ENCODE peak calls at places on chromosomes 2 and 18, in six cellular contexts. N, M, Q, P, X and F are unnamed samples.
A peak's percentile ranks its signal among the peaks of the same experiment; 100 is the strongest.

GRCh38 chr2:113757059-113757657 is 716 bp upstream of the SLC35F5 start:
- DNase-seq in P (no peak), M (no peak), N (no peak), Q (peak; percentile 20), X (peak; percentile 23), F (no peak)

GRCh38 chr2:98807221-98807620 is 76.3 kb upstream of the MGAT4A start:
- DNase-seq in M (no peak), Q (no peak), P (no peak), N (no peak), X (no peak), F (no peak)

GRCh38 chr2:71923887-71924533 is 223.7 kb downstream of the CYP26B1 start:
- DNase-seq in Q (peak; percentile 53), M (no peak), X (peak; percentile 76), N (peak; percentile 73), P (peak; percentile 82), F (peak; percentile 73)

GRCh38 chr2:12424820-12425219 is 291.9 kb upstream of the TRIB2 start:
- DNase-seq in Q (peak; percentile 82), P (no peak), N (no peak), M (peak; percentile 84), X (no peak), F (peak; percentile 87)

GRCh38 chr2:61410185-61410584 is 60.7 kb downstream of the USP34 start:
- DNase-seq in X (no peak), N (no peak), P (no peak), M (no peak), Q (no peak), F (no peak)

GRCh38 chr2:23690421-23691105 is 236.4 kb downstream of the ATAD2B start:
- DNase-seq in N (peak; percentile 33), M (no peak), X (no peak), P (no peak), Q (no peak), F (no peak)

GRCh38 chr2:181574321-181574720 is 82.6 kb downstream of the CERKL start:
- DNase-seq in N (no peak), P (no peak), Q (no peak), M (no peak), X (no peak), F (no peak)

GRCh38 chr18:79001001-79001400 is 21.4 kb downstream of the SALL3 start:
- DNase-seq in M (no peak), N (no peak), Q (no peak), X (no peak), P (no peak), F (no peak)

GRCh38 chr2:220999351-220999750 is 572.8 kb downstream of the EPHA4 start:
- DNase-seq in P (no peak), X (no peak), N (no peak), Q (no peak), M (no peak), F (no peak)

GRCh38 chr2:67503066-67503795 is 106.1 kb downstream of the ETAA1 start:
- DNase-seq in Q (no peak), N (no peak), X (no peak), M (no peak), P (no peak), F (no peak)

GRCh38 chr2:11248-11941 is 34.9 kb downstream of the FAM110C start:
- DNase-seq in M (no peak), Q (peak; percentile 62), X (peak; percentile 78), N (no peak), P (peak; percentile 27), F (peak; percentile 66)

GRCh38 chr2:52919668-52920067 is 847.9 kb upstream of the CHAC2 start:
- DNase-seq in P (no peak), Q (no peak), M (no peak), N (no peak), X (no peak), F (no peak)

GRCh38 chr18:75100832-75101630 is 107.9 kb downstream of the PTGR3 start:
- DNase-seq in Q (no peak), X (no peak), P (no peak), M (no peak), N (no peak), F (peak; percentile 7)

GRCh38 chr18:6542296-6542695 is 127.6 kb upstream of the L3MBTL4 start:
- DNase-seq in N (no peak), Q (no peak), M (no peak), X (no peak), P (no peak), F (no peak)

GRCh38 chr2:16044946-16045456 is 104.7 kb downstream of the MYCN start:
- DNase-seq in N (no peak), M (no peak), P (no peak), Q (no peak), X (no peak), F (no peak)

GRCh38 chr2:159712929-159713575 is 746 bp downstream of the MARCHF7 start:
- DNase-seq in N (no peak), X (peak; percentile 9), M (no peak), P (no peak), Q (no peak), F (no peak)

GRCh38 chr18:79588636-79589481 is 90.7 kb upstream of the CTDP1 start:
- DNase-seq in X (peak; percentile 47), N (no peak), Q (peak; percentile 91), P (peak; percentile 84), M (peak; percentile 97), F (peak; percentile 60)

GRCh38 chr18:46158498-46158897 is 54.3 kb downstream of the HAUS1 start:
- DNase-seq in N (no peak), X (no peak), Q (no peak), P (no peak), M (no peak), F (no peak)

GRCh38 chr2:38528008-38528442 is 74.7 kb downstream of the HNRNPLL start:
- DNase-seq in M (no peak), N (peak; percentile 96), X (peak; percentile 36), P (peak; percentile 30), Q (peak; percentile 63), F (no peak)

GRCh38 chr18:35284846-35285245 is 5.2 kb downstream of the ZSCAN30 start:
- DNase-seq in P (no peak), M (no peak), Q (no peak), X (no peak), N (no peak), F (no peak)

GRCh38 chr2:241559489-241560180 is 1.1 kb downstream of the BOK start:
- DNase-seq in M (no peak), X (peak; percentile 61), P (no peak), Q (peak; percentile 58), N (peak; percentile 56), F (peak; percentile 46)

GRCh38 chr2:172440795-172441194 is 13.4 kb downstream of the ITGA6 start:
- DNase-seq in M (no peak), N (no peak), P (no peak), X (no peak), Q (no peak), F (no peak)

GRCh38 chr2:33476100-33476792 is at the start of gene RASGRP3:
- DNase-seq in N (peak; percentile 45), X (peak; percentile 44), M (peak; percentile 87), Q (peak; percentile 78), P (peak; percentile 81), F (peak; percentile 80)

GRCh38 chr18:1499265-1499664 is 594.6 kb downstream of the ADCYAP1 start:
- DNase-seq in Q (no peak), M (no peak), N (no peak), P (no peak), X (no peak), F (no peak)

GRCh38 chr18:26710460-26711096 is 154.9 kb downstream of the AQP4 start:
- DNase-seq in M (no peak), P (no peak), N (no peak), Q (no peak), X (no peak), F (no peak)

DNA sequence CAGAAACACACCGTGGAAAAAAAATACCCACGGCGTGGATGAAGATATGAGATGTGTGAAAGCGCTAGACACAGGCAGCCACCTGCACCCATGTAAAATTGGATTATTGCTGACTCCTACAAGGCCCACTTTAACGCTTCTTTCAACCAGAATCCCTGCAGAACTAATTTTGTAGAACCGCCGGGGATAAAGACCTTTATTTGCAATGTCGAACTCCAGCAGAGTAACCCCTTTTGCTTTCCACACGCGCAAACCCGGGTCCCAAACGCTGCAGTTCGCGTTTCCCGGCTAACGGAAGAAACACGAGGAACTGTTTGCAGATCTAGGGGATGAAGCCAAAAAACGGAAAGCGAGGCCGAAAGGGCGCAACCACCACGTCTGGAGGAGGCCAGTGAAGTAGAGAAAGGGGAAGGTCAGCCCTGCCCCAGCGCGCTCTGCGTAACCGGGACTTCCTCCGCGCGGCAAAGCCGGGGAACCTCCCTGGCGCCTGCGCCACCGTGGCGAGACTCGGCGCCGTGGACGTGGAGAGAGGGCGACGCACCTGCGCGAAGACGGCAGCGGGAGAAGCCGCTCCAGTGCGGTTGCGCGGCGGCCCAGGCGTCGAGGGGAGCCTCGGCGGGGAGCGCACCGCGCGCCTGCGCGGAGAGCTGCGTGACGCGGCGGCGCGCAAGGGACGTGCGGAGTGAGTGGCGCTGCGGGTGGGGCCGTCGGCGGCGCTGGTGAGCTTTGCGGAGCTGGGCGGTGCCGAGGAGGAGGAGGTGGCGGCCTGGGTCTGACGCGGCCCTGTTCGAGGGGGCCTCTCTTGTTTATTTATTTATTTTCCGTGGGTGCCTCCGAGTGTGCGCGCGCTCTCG is at the start of gene PPP1CB:
- DNase-seq in N (peak; percentile 99), P (peak; percentile 83), Q (peak; percentile 96), X (peak; percentile 93), M (peak; percentile 98), F (peak; percentile 97)
- TF ChIP-seq EP300 in N (no peak), P (peak; percentile 85), Q (peak; percentile 16), X (peak; percentile 4), M (peak; percentile 53), F (peak; percentile 55)

GRCh38 chr2:224722777-224723176 is 6.6 kb upstream of the CCDC195 start:
- DNase-seq in N (no peak), P (no peak), X (no peak), M (no peak), Q (no peak), F (no peak)
- TF ChIP-seq EP300 in N (no peak), P (no peak), X (no peak), M (no peak), Q (no peak), F (no peak)

GRCh38 chr2:82539222-82539621 is 1919.9 kb downstream of the SUCLG1 start:
- DNase-seq in N (no peak), P (no peak), Q (no peak), M (no peak), X (no peak), F (no peak)
- TF ChIP-seq EP300 in N (no peak), P (no peak), Q (no peak), M (no peak), X (no peak), F (no peak)

GRCh38 chr2:40279001-40279400 is 172.9 kb downstream of the SLC8A1 start:
- DNase-seq in M (no peak), N (no peak), Q (no peak), P (no peak), X (no peak), F (no peak)

GRCh38 chr2:40281021-40281940 is 170.6 kb downstream of the SLC8A1 start:
- DNase-seq in X (no peak), N (no peak), P (no peak), M (peak; percentile 76), Q (no peak), F (no peak)

GRCh38 chr2:40276076-40276475 is 175.8 kb downstream of the SLC8A1 start:
- DNase-seq in P (no peak), N (no peak), Q (no peak), X (no peak), M (no peak), F (no peak)

GRCh38 chr2:40282428-40282827 is 169.5 kb downstream of the SLC8A1 start:
- DNase-seq in X (no peak), M (no peak), P (no peak), N (no peak), Q (no peak), F (no peak)

DNA sequence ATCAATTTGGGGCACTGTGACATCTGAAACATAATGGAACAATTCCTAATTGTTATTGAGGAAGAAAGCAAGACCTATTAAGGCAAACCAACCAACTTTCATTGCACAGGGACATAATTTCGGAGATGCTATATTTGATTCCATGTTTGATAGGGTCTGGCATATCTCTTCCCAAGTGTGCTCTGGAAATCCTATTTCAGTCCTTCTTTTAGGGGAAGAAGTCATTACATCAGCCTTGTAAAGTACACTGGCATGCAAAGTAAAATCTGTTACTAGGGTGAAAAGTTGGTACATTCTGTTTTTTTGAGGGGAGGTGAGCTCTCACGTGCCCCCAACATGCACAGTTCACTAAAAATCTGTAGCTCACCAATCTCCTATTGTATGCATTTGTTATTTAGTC is 172.4 kb downstream of the SLC8A1 start:
- DNase-seq in M (no peak), P (no peak), Q (no peak), X (no peak), N (no peak), F (no peak)
- TF ChIP-seq EP300 in M (peak; percentile 24), P (no peak), Q (no peak), X (no peak), N (no peak), F (no peak)